ENCODE peak calls at places on chromosomes 3 and 15, in seven cellular contexts. G, D, J, A, Y, X and E are unnamed samples.

GRCh38 chr3:110598847-110599490 is 472.6 kb upstream of the NECTIN3 start:
- DNase-seq in D (no peak), J (peak; percentile 26), A (no peak), X (peak; percentile 73), G (no peak), Y (no peak), E (no peak)

GRCh38 chr15:63514533-63514943 is 10.1 kb downstream of the USP3 start:
- DNase-seq in J (peak; percentile 60), G (no peak), X (peak; percentile 75), D (peak; percentile 68), Y (no peak), A (peak; percentile 94), E (peak; percentile 68)

GRCh38 chr3:112568642-112569041 is 6.8 kb downstream of the SLC35A5 start:
- DNase-seq in J (peak; percentile 29), G (peak; percentile 52), X (peak; percentile 71), A (peak; percentile 72), D (no peak), Y (no peak), E (peak; percentile 31)

GRCh38 chr3:113533534-113533892 is 1.2 kb downstream of the SIDT1 start:
- DNase-seq in D (no peak), X (no peak), J (no peak), G (no peak), Y (no peak), A (no peak), E (no peak)

GRCh38 chr3:133799794-133800585 is 5.6 kb upstream of the SRPRB start:
- DNase-seq in G (no peak), A (peak; percentile 88), X (no peak), Y (no peak), D (no peak), J (peak; percentile 61), E (peak; percentile 52)

GRCh38 chr3:118526758-118527526 is 507.7 kb downstream of the IGSF11 start:
- DNase-seq in D (no peak), Y (no peak), A (peak; percentile 41), X (no peak), G (no peak), J (no peak), E (no peak)

GRCh38 chr3:71389911-71390573 is 193.5 kb downstream of the FOXP1 start:
- DNase-seq in G (no peak), D (peak; percentile 40), Y (peak; percentile 74), X (peak; percentile 91), J (peak; percentile 79), A (peak; percentile 22), E (no peak)

GRCh38 chr15:27903405-27903804 is 195.7 kb downstream of the OCA2 start:
- DNase-seq in A (no peak), Y (no peak), X (no peak), G (no peak), D (no peak), J (no peak), E (no peak)

GRCh38 chr15:91866371-91866905 is 12.9 kb downstream of the SLCO3A1 start:
- DNase-seq in A (peak; percentile 93), G (no peak), J (no peak), D (no peak), X (peak; percentile 75), Y (no peak), E (peak; percentile 96)

GRCh38 chr3:129672412-129672811 is 65.9 kb upstream of the PLXND1 start:
- DNase-seq in D (no peak), A (no peak), G (no peak), J (no peak), X (no peak), Y (no peak), E (no peak)

GRCh38 chr3:124601189-124601588 is 129.1 kb upstream of the UMPS start:
- DNase-seq in J (no peak), Y (no peak), D (no peak), X (peak; percentile 23), A (peak; percentile 85), G (no peak), E (no peak)

GRCh38 chr3:15097889-15098288 is 1.1 kb downstream of the RBSN start:
- DNase-seq in J (peak; percentile 57), G (no peak), X (peak; percentile 64), A (peak; percentile 19), D (no peak), Y (no peak), E (no peak)

GRCh38 chr3:69326821-69327433 is 59.0 kb downstream of the FRMD4B start:
- DNase-seq in J (no peak), D (no peak), X (no peak), G (no peak), A (no peak), Y (no peak), E (no peak)

GRCh38 chr3:100465871-100466777 is 26.3 kb upstream of the TMEM45A start:
- DNase-seq in D (no peak), A (no peak), Y (no peak), X (no peak), J (no peak), G (no peak), E (no peak)

GRCh38 chr15:80970018-80970657 is 19.5 kb downstream of the MESD start:
- DNase-seq in G (peak; percentile 56), X (no peak), Y (peak; percentile 54), D (no peak), A (peak; percentile 71), J (peak; percentile 54), E (peak; percentile 70)

GRCh38 chr15:57578288-57578900 is 13.3 kb upstream of the MYZAP start:
- DNase-seq in D (no peak), Y (no peak), G (no peak), J (no peak), X (no peak), A (no peak), E (no peak)

GRCh38 chr3:179681492-179682263 is 28.8 kb downstream of the USP13 start:
- DNase-seq in A (no peak), X (no peak), D (no peak), J (no peak), G (no peak), Y (peak; percentile 30), E (no peak)

GRCh38 chr3:123336441-123336851 is 112.4 kb downstream of the ADCY5 start:
- DNase-seq in X (no peak), J (no peak), G (no peak), Y (no peak), A (no peak), D (no peak), E (no peak)

GRCh38 chr3:128502712-128503111 is 9.7 kb upstream of the GATA2 start:
- DNase-seq in D (no peak), G (no peak), J (no peak), X (no peak), Y (no peak), A (no peak), E (no peak)

GRCh38 chr3:112611813-112612515 is 29.0 kb downstream of the CCDC80 start:
- DNase-seq in X (no peak), J (no peak), A (no peak), Y (no peak), G (no peak), D (no peak), E (no peak)